ENCODE peak calls at places on chromosomes 4 and X, in four cellular contexts. Q is bronchial epithelial cell, H is gastrocnemius medialis, T is vagina. K is an unnamed sample.

GRCh38 chr4:181796502-181796901 is 446.7 kb upstream of the TENM3 start:
- DNase-seq in Q (peak), H (no peak), T (no peak), K (no peak)

GRCh38 chr4:125168531-125168930 is 146.2 kb upstream of the FAT4 start:
- DNase-seq in Q (peak), H (no peak), T (no peak), K (no peak)

GRCh38 chr4:185867770-185868169 is 55.8 kb upstream of the SORBS2 start:
- DNase-seq in Q (no peak), H (no peak), T (no peak), K (no peak)

GRCh38 chr4:145891958-145892357 is 46.7 kb downstream of the ZNF827 start:
- DNase-seq in Q (no peak), H (no peak), T (no peak), K (no peak)

GRCh38 chr4:20615492-20616136 is 84.6 kb upstream of the PACRGL start:
- DNase-seq in Q (peak), H (no peak), T (no peak), K (no peak)

GRCh38 chr4:79872738-79873137 is 200.3 kb downstream of the ANTXR2 start:
- DNase-seq in Q (no peak), H (no peak), T (no peak), K (no peak)

GRCh38 chr4:2174061-2174460 is 67.9 kb downstream of the HAUS3 start:
- DNase-seq in Q (no peak), H (no peak), T (no peak), K (no peak)

GRCh38 chr4:56976878-56977320 is 507 bp downstream of the NOA1 start:
- DNase-seq in Q (peak), H (peak), T (no peak), K (peak)

GRCh38 chrX:2751291-2751690 is 549 bp upstream of the XG start:
- DNase-seq in Q (no peak), H (no peak), T (no peak), K (no peak)

GRCh38 chrX:44572340-44572938 is 29.8 kb upstream of the FUNDC1 start:
- DNase-seq in Q (no peak), H (no peak), T (no peak), K (no peak)

GRCh38 chr4:109041463-109041862 is 261.0 kb downstream of the COL25A1 start:
- DNase-seq in Q (no peak), H (no peak), T (no peak), K (no peak)

GRCh38 chrX:22063284-22063683 is 31.2 kb downstream of the PHEX start:
- DNase-seq in Q (no peak), H (no peak), T (no peak), K (no peak)

GRCh38 chr4:88998941-88999340 is 58.0 kb downstream of the FAM13A start:
- DNase-seq in Q (no peak), H (no peak), T (no peak), K (no peak)

GRCh38 chr4:1901127-1901526 is 29.9 kb downstream of the NSD2 start:
- DNase-seq in Q (no peak), H (no peak), T (no peak), K (no peak)

GRCh38 chrX:45768666-45769065 is 568.0 kb upstream of the DIPK2B start:
- DNase-seq in Q (no peak), H (no peak), T (no peak), K (no peak)

GRCh38 chr4:158169931-158170690 is 2.7 kb downstream of the GASK1B start:
- DNase-seq in Q (no peak), H (no peak), T (no peak), K (no peak)

GRCh38 chrX:15529165-15529564 is 28.6 kb downstream of the BMX start:
- DNase-seq in Q (no peak), H (no peak), T (no peak), K (no peak)

GRCh38 chr4:78864405-78865024 is 74.7 kb downstream of the PAQR3 start:
- DNase-seq in Q (peak), H (no peak), T (no peak), K (no peak)

GRCh38 chr4:136281889-136282288 is 1250.4 kb downstream of the PCDH18 start:
- DNase-seq in Q (no peak), H (no peak), T (no peak), K (no peak)

GRCh38 chr4:85210353-85210752 is 243.9 kb upstream of the WDFY3 start:
- DNase-seq in Q (peak), H (no peak), T (no peak), K (no peak)

GRCh38 chr4:169618286-169618685 is 2.1 kb upstream of the CLCN3 start:
- DNase-seq in Q (peak), H (no peak), T (no peak), K (no peak)

GRCh38 chr4:110597582-110597981 is 25.3 kb downstream of the PITX2 start:
- DNase-seq in Q (no peak), H (no peak), T (no peak), K (no peak)

GRCh38 chr4:71020611-71021010 is 27.2 kb downstream of the DCK start:
- DNase-seq in Q (no peak), H (no peak), T (no peak), K (no peak)

GRCh38 chr4:116923389-116923788 is 162.0 kb downstream of the TRAM1L1 start:
- DNase-seq in Q (no peak), H (no peak), T (no peak), K (no peak)
- TF ChIP-seq CTCF in Q (no peak), H (no peak), T (no peak), K (no peak)

DNA sequence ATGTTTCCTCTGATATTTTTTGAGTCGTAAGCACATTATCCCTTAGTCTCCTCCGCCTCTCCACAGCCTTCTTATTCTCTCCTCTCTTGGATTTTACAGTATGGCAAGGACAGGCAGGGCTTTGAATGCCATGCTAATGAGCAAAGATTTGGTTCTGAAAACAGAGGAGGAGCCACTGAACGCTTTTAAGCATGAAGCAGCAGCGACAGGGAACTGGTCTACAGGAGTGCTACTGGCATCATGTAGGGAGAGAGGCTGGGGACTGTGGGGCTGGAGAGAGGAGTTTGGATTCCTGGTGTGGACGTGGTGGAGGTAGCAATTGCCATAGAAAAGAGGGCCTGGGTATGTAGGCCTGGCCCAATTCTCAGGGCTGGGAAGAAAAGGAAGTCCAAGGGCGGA is 4.6 kb upstream of the CD99L2 start:
- DNase-seq in Q (no peak), H (no peak), T (no peak), K (no peak)
- H3K4me3 ChIP-seq in Q (no peak), H (no peak), T (no peak), K (no peak)

DNA sequence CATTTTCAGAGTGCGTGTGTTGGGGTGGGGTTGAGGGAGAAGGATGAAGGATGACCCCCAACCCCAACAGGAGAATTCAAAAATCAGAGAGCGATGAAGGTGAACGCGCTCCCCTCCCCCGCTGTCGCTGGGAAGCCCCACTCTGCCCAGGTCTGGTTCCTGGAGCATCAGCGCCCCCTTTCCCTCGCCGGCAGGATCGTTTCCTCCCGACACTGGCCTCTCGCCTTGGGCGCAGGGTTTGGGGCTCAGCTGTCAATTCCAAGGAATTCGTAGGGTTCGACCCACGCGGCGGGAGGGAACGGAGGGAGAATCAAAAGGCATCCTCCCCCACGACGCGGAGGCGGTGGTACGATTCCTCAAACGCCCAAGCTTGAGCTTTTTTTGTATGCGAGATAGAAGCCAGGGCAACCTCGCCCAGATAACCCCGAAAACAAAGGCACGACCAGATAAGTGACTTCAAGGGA is 997 bp upstream of the PDGFRA start:
- DNase-seq in Q (peak), H (peak), T (no peak), K (peak)
- TF ChIP-seq CTCF in Q (peak), H (peak), T (peak), K (peak)

GRCh38 chr4:40307627-40308497 is 27.3 kb upstream of the CHRNA9 start:
- DNase-seq in Q (no peak), H (peak), T (no peak), K (peak)
- H3K4me3 ChIP-seq in Q (no peak), H (no peak), T (no peak), K (no peak)

GRCh38 chr4:113682730-113683129 is 78.8 kb downstream of the CAMK2D start:
- DNase-seq in Q (peak), H (no peak), T (no peak), K (no peak)

GRCh38 chr4:113689394-113689793 is 72.1 kb downstream of the CAMK2D start:
- DNase-seq in Q (no peak), H (no peak), T (no peak), K (no peak)

GRCh38 chr4:113683143-113683542 is 78.4 kb downstream of the CAMK2D start:
- DNase-seq in Q (peak), H (no peak), T (no peak), K (no peak)

GRCh38 chr4:113686950-113687718 is 74.4 kb downstream of the CAMK2D start:
- DNase-seq in Q (no peak), H (no peak), T (no peak), K (no peak)

DNA sequence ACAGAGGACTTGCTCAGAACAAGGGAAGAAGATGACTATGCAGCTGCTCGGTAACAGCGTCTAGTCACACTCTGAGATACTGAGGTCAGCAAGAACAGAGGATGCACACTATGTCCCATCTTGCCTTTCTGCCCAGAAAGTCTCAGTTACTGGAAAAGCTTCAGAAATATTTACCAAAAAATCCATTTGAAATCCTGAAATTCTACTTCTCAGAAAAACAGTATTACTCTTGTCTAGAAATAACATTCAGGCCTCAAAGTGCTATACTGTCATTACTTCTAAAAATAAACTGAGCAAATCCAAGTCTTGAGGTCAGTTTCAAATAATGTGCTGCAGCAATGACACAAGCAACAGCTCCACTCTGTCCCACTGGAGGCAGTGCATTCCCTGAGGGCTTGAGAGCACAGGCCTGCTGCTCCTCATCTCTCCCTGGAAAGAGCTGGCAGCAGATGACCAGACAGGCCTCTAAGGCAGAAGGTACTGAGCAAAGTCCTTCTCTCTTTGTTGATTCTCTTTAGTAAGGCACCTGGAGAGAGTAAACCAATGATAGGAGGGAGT is 76.9 kb downstream of the CAMK2D start:
- DNase-seq in Q (peak), H (peak), T (no peak), K (no peak)
- TF ChIP-seq CTCF in Q (peak), H (peak), T (peak), K (no peak)

GRCh38 chr4:120922390-120923200 is at the start of gene PRDM5:
- DNase-seq in Q (peak), H (peak), T (no peak), K (peak)
- H3K4me3 ChIP-seq in Q (peak), H (peak), T (peak), K (peak)

K was measured in spleen.